ENCODE peak calls at places on chromosomes 12 and 14, in seven cellular contexts. T is CD8-positive, alpha-beta T cell; M is Caco-2; J is left ventricle myocardium inferior; Q is HepG2; K is ovary; P is body of pancreas. F is an unnamed sample. For H3K4me1, the result is how much of the 10 kb centered on the place peaks cover.

GRCh38 chr12:89821901-89822300 is 113.3 kb upstream of the ATP2B1 start:
- DNase-seq in T (no peak), M (no peak), J (no peak), Q (no peak), K (no peak), P (no peak), F (no peak)

GRCh38 chr12:72030272-72030671 is 91.6 kb downstream of the TPH2 start:
- DNase-seq in T (no peak), M (no peak), J (no peak), Q (no peak), K (no peak), P (no peak), F (no peak)

GRCh38 chr12:70849265-70849960 is 71.1 kb downstream of the PTPRR start:
- DNase-seq in T (no peak), M (no peak), J (no peak), Q (peak), K (no peak), P (no peak), F (peak)

GRCh38 chr14:96267336-96267735 is 11.3 kb downstream of the BDKRB1 start:
- DNase-seq in T (no peak), M (no peak), J (no peak), Q (no peak), K (no peak), P (peak), F (peak)

GRCh38 chr14:106459971-106460730 is 933.8 kb downstream of the TMEM121 start:
- DNase-seq in T (peak), M (peak), J (no peak), Q (no peak), K (no peak), P (no peak), F (no peak)

GRCh38 chr14:93266127-93266526 is 59.1 kb downstream of the UBR7 start:
- DNase-seq in T (no peak), M (no peak), J (no peak), Q (no peak), K (no peak), P (no peak), F (no peak)

GRCh38 chr12:7483343-7483742 is 20.2 kb downstream of the CD163 start:
- DNase-seq in T (no peak), M (no peak), J (no peak), Q (no peak), K (no peak), P (no peak), F (no peak)

GRCh38 chr12:65466906-65467305 is 188.4 kb downstream of the MSRB3 start:
- DNase-seq in T (no peak), M (no peak), J (no peak), Q (no peak), K (no peak), P (no peak), F (peak)

GRCh38 chr12:79300199-79300568 is 390.6 kb downstream of the PAWR start:
- DNase-seq in T (no peak), M (peak), J (no peak), Q (peak), K (no peak), P (no peak), F (peak)

GRCh38 chr12:19301688-19302640 is 137.3 kb upstream of the AEBP2 start:
- DNase-seq in T (no peak), M (no peak), J (no peak), Q (no peak), K (no peak), P (no peak), F (no peak)

GRCh38 chr14:24232645-24233537 is at the start of gene GMPR2:
- DNase-seq in T (no peak), M (no peak), J (no peak), Q (no peak), K (no peak), P (no peak), F (no peak)

GRCh38 chr12:131007031-131007793 is 53.5 kb downstream of the ADGRD1 start:
- DNase-seq in T (no peak), M (no peak), J (peak), Q (peak), K (no peak), P (no peak), F (no peak)

GRCh38 chr12:57832966-57833365 is 13.6 kb downstream of the CTDSP2 start:
- DNase-seq in T (no peak), M (no peak), J (no peak), Q (no peak), K (no peak), P (no peak), F (no peak)

GRCh38 chr12:131124487-131125280 is 171.0 kb downstream of the ADGRD1 start:
- DNase-seq in T (no peak), M (no peak), J (no peak), Q (no peak), K (no peak), P (no peak), F (no peak)

GRCh38 chr12:14892726-14893442 is 7.2 kb upstream of the MGP start:
- DNase-seq in T (no peak), M (no peak), J (no peak), Q (peak), K (peak), P (peak), F (peak)

GRCh38 chr12:31363416-31363809 is 37.5 kb upstream of the SINHCAF start:
- DNase-seq in T (no peak), M (no peak), J (no peak), Q (no peak), K (no peak), P (no peak), F (no peak)

GRCh38 chr12:62291888-62292760 is 31.9 kb downstream of the USP15 start:
- DNase-seq in T (no peak), M (no peak), J (no peak), Q (peak), K (no peak), P (no peak), F (no peak)

GRCh38 chr14:72907886-72908285 is 14.0 kb upstream of the DPF3 start:
- DNase-seq in T (no peak), M (no peak), J (no peak), Q (no peak), K (no peak), P (no peak), F (no peak)

GRCh38 chr14:61139006-61139599 is 142.0 kb downstream of the TMEM30B start:
- DNase-seq in T (no peak), M (no peak), J (no peak), Q (no peak), K (no peak), P (no peak), F (no peak)

GRCh38 chr14:20461230-20462141 is at the start of gene PIP4P1:
- DNase-seq in T (peak), M (peak), J (peak), Q (peak), K (peak), P (peak), F (peak)
- H3K4me1 ChIP-seq in T (under half), M (under half), J (under half), Q (half or more), K (under half), P (under half), F (under half)

GRCh38 chr12:114400395-114400794 is 5.5 kb downstream of the TBX5 start:
- DNase-seq in T (no peak), M (no peak), J (peak), Q (no peak), K (no peak), P (no peak), F (no peak)
- H3K4me3 ChIP-seq in T (no peak), M (no peak), J (peak), Q (no peak), K (no peak), P (no peak), F (peak)

GRCh38 chr14:102086346-102086971 is 385 bp downstream of the HSP90AA1 start:
- DNase-seq in T (peak), M (no peak), J (peak), Q (no peak), K (peak), P (peak), F (peak)

GRCh38 chr14:102088012-102088792 is 1.4 kb upstream of the HSP90AA1 start:
- DNase-seq in T (peak), M (no peak), J (peak), Q (no peak), K (peak), P (peak), F (peak)

GRCh38 chr14:102087762-102088011 is 843 bp upstream of the HSP90AA1 start:
- DNase-seq in T (no peak), M (no peak), J (no peak), Q (no peak), K (no peak), P (no peak), F (no peak)

GRCh38 chr14:102085503-102085902 is 1.3 kb downstream of the HSP90AA1 start:
- DNase-seq in T (no peak), M (no peak), J (no peak), Q (no peak), K (no peak), P (no peak), F (no peak)

GRCh38 chr14:102086972-102087761 is at the start of gene HSP90AA1:
- DNase-seq in T (peak), M (peak), J (peak), Q (peak), K (peak), P (peak), F (peak)
- TF ChIP-seq CTCF in T (no peak), M (peak), J (peak), Q (peak), K (no peak), P (peak), F (peak)

GRCh38 chr12:54388214-54389138 is 3.9 kb upstream of the ZNF385A start:
- DNase-seq in T (no peak), M (peak), J (no peak), Q (no peak), K (no peak), P (no peak), F (no peak)

GRCh38 chr12:54389139-54389508 is 4.6 kb upstream of the ZNF385A start:
- DNase-seq in T (no peak), M (no peak), J (no peak), Q (no peak), K (no peak), P (no peak), F (no peak)

GRCh38 chr12:54390176-54390667 is 5.7 kb upstream of the ZNF385A start:
- DNase-seq in T (no peak), M (no peak), J (peak), Q (no peak), K (no peak), P (no peak), F (peak)

GRCh38 chr12:54390668-54391551 is 6.4 kb upstream of the ZNF385A start:
- DNase-seq in T (peak), M (peak), J (peak), Q (no peak), K (peak), P (peak), F (no peak)

GRCh38 chr12:54389536-54390175 is 5.1 kb upstream of the ZNF385A start:
- DNase-seq in T (no peak), M (no peak), J (peak), Q (no peak), K (no peak), P (no peak), F (no peak)
- H3K4me1 ChIP-seq in T (under half), M (under half), J (under half), Q (under half), K (under half), P (under half), F (half or more)

DNA sequence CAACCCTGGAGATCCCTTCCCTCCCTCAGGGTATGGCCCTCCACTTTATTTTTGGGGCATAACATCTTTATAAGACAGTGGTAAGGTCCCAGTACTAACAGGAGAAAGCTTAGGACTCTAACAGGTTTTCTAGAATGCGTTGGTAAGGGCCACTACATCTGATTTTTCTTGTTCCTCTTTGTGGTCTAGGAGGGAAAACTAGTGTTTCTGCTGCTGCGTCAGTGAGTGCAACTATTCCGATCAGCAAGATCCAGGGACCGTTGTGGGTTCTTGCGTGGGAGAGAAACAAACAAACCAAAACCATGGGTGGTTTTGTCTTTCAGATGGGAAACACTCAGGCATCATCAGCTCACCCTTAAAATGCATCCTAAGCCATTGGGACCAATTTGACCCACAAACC is 123.6 kb upstream of the SLC16A7 start:
- DNase-seq in T (no peak), M (no peak), J (no peak), Q (no peak), K (no peak), P (no peak), F (no peak)
- H3K4me3 ChIP-seq in T (no peak), M (no peak), J (no peak), Q (no peak), K (no peak), P (no peak), F (no peak)